ENCODE peak calls at places on chromosomes 1 and 21, in six cellular contexts. I, V, F, N, U and X are unnamed samples.

GRCh38 chr1:147842578-147842977 is 60.0 kb upstream of the GJA8 start:
- DNase-seq in N (no peak), U (no peak), I (no peak), V (no peak), F (no peak), X (no peak)

GRCh38 chr1:87644500-87645245 is 316.0 kb downstream of the LMO4 start:
- DNase-seq in I (peak; percentile 38), F (peak; percentile 12), V (peak; percentile 13), N (no peak), U (peak; percentile 62), X (no peak)

GRCh38 chr1:246110343-246111219 is 396.5 kb downstream of the SMYD3 start:
- DNase-seq in F (no peak), V (no peak), I (peak; percentile 85), U (peak; percentile 18), N (no peak), X (no peak)

GRCh38 chr1:110749960-110750359 is 75.2 kb upstream of the KCNA3 start:
- DNase-seq in F (no peak), N (no peak), V (no peak), U (no peak), I (no peak), X (no peak)

GRCh38 chr1:66258404-66259105 is 275.4 kb upstream of the SGIP1 start:
- DNase-seq in N (no peak), F (no peak), U (peak; percentile 23), I (no peak), V (no peak), X (no peak)

GRCh38 chr21:36027352-36027751 is 33.0 kb downstream of the SETD4 start:
- DNase-seq in V (no peak), N (no peak), U (peak; percentile 38), I (no peak), F (no peak), X (no peak)

GRCh38 chr1:162407539-162407938 is 4.4 kb downstream of the SH2D1B start:
- DNase-seq in I (no peak), U (no peak), F (no peak), N (no peak), V (no peak), X (no peak)

GRCh38 chr1:12161662-12162458 is 4.9 kb upstream of the TNFRSF1B start:
- DNase-seq in F (peak; percentile 40), U (peak; percentile 93), V (peak; percentile 77), N (peak; percentile 92), I (peak; percentile 91), X (peak; percentile 87)

GRCh38 chr21:46126321-46127238 is 28.7 kb downstream of the COL6A2 start:
- DNase-seq in F (no peak), I (no peak), U (no peak), V (no peak), N (no peak), X (no peak)

GRCh38 chr21:14900058-14900457 is 164.7 kb downstream of the NRIP1 start:
- DNase-seq in V (no peak), I (no peak), F (peak; percentile 72), N (no peak), U (peak; percentile 73), X (no peak)

GRCh38 chr1:233323724-233324123 is 3.8 kb upstream of the MAP3K21 start:
- DNase-seq in I (no peak), U (no peak), V (no peak), F (no peak), N (no peak), X (no peak)

GRCh38 chr1:71850936-71851335 is 431.4 kb downstream of the NEGR1 start:
- DNase-seq in F (no peak), N (no peak), I (no peak), U (peak; percentile 60), V (no peak), X (no peak)

GRCh38 chr1:112698366-112699310 is 8.3 kb downstream of the RHOC start:
- DNase-seq in U (peak; percentile 14), V (peak; percentile 69), I (peak; percentile 37), F (no peak), N (no peak), X (no peak)

GRCh38 chr1:40076895-40077312 is 20.1 kb downstream of the PPT1 start:
- DNase-seq in N (no peak), F (no peak), I (peak; percentile 75), V (no peak), U (peak; percentile 91), X (no peak)

GRCh38 chr1:8519167-8519566 is 201.3 kb downstream of the SLC45A1 start:
- DNase-seq in F (no peak), V (no peak), I (no peak), N (no peak), U (no peak), X (no peak)

GRCh38 chr1:8523641-8524206 is 205.8 kb downstream of the SLC45A1 start:
- DNase-seq in N (no peak), F (no peak), I (no peak), V (no peak), U (no peak), X (no peak)

GRCh38 chr1:8518490-8518801 is 200.5 kb downstream of the SLC45A1 start:
- DNase-seq in I (no peak), N (no peak), U (no peak), V (no peak), F (no peak), X (no peak)

GRCh38 chr1:8517579-8518489 is 199.9 kb downstream of the SLC45A1 start:
- DNase-seq in V (no peak), I (no peak), U (peak; percentile 52), N (no peak), F (no peak), X (no peak)

GRCh38 chr1:8520483-8520966 is 202.6 kb downstream of the SLC45A1 start:
- DNase-seq in N (no peak), U (no peak), V (no peak), I (no peak), F (no peak), X (no peak)
- TF ChIP-seq CTCF in N (no peak), U (no peak), V (no peak), I (no peak), F (no peak), X (no peak)

GRCh38 chr1:70205437-70206118 is at the start of gene LRRC40:
- DNase-seq in N (peak; percentile 79), U (peak; percentile 97), I (peak; percentile 94), V (peak; percentile 94), F (peak; percentile 84), X (peak; percentile 93)
- TF ChIP-seq CTCF in N (no peak), U (peak; percentile 7), I (no peak), V (no peak), F (no peak), X (no peak)

DNA sequence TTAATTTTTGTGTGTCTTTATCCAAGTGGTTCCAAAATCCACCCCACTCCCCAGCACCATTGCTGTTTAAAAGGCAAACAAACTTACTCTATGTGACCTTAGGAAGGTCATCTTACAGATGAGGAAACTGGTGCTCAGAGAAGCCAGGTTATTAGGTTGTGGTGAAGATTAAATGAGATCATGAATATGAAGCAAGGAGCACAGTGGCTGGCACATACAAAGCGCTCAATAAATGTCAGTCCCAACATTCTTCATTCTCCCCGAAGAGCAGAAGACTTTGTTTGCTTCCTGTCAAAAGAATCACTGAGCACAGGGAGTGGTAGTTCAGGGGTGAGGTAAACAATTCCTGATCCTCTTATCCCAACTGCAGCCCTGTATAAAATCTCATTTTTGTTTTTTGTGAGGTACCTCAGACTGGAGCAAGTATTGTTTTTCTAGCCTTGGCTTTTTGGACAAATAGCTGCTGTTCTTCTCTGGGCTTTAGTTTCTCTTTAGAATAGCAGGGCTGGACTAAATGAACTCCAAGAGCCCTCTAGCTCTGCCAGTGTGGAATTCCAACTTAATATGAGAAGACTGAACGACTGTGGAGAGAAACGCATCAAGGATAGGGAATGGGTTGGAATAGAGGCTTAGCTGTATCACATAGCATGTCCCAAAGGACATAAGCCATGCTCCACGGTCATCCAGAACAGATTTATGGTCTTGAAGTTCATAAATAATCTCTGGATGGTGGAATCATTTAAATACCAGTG is 455.3 kb upstream of the USP24 start:
- DNase-seq in I (no peak), F (no peak), N (no peak), U (no peak), V (no peak), X (no peak)
- TF ChIP-seq CTCF in I (no peak), F (no peak), N (no peak), U (no peak), V (no peak), X (no peak)

DNA sequence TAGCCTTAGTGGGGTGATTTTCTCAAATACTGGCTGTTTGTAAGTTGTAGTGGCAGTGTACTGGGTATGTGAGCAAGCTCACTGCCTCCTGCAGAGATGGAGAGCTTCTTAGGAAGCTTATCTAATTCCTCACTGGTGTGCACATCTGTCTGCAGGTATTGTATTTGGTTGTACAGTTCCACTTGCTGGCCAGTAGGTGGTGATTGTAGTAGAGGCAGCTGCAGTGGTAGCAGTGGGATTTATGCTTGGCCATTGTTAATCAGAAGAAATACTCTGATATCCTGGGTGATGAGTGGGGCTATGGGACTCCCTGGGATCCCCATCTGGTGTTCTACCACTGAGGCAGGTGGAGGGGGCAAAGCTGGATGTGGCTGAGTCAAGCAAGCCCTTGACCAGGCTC is 276.1 kb upstream of the SPAG17 start:
- DNase-seq in F (no peak), N (no peak), U (no peak), I (peak; percentile 4), V (no peak), X (no peak)
- TF ChIP-seq CTCF in F (peak; percentile 47), N (peak; percentile 45), U (peak; percentile 22), I (no peak), V (no peak), X (no peak)

GRCh38 chr1:216306830-216307229 is 116.4 kb downstream of the USH2A start:
- DNase-seq in I (no peak), U (no peak), V (no peak), F (no peak), N (no peak), X (no peak)
- TF ChIP-seq CTCF in I (no peak), U (no peak), V (no peak), F (no peak), N (no peak), X (no peak)

DNA sequence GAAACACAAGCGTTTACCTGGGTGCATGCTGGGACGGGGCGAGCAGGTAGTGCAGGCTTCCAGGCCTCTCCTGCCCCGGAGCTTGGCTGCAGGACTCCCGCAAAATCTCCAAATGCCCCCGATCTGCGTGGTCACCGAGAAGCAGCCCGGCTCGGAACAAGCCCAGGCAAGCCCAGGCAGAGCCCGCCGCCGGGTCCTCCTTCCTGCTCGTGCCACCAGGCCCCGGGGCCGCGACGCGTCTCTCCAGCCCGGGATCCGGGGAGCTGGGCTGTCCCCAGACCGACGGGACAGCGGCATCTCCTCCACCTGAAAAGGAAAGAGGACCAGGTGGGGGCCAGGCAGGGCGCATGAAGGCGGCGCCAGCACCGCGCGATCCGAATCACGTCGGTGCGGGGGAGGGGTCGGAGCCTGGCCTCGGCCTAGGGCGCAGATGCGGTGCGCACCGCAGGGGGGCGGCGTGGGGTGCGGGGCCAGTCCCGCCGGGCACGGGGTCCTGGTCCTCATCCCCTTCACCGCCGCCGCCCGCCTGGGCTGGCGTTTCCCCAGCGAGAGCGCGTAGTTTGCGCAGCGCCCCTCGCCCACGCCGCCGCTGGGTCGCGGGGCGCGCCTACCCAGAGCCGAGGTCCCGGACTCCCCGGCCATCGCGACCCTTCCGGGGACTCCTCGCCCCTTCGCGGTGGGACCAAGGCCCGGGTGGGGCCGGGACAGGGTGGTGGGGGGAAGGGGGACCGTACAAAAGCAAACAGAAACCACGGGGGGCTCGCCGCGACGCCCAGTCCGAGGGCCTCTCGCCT is 52.4 kb upstream of the H6PD start:
- DNase-seq in U (peak; percentile 54), F (peak; percentile 32), V (peak; percentile 61), I (peak; percentile 63), N (no peak), X (peak; percentile 75)
- TF ChIP-seq CTCF in U (no peak), F (peak; percentile 44), V (peak; percentile 27), I (peak; percentile 23), N (peak; percentile 32), X (peak; percentile 33)